ENCODE peak calls at places on chromosomes 12 and 14, in seven cellular contexts. G, S, E, Y, Q, C and Z are unnamed samples.

GRCh38 chr12:34097213-34097612 is 74.9 kb downstream of the ALG10 start:
- DNase-seq in S (no peak), C (no peak), G (no peak), E (no peak), Y (no peak), Q (no peak), Z (no peak)

GRCh38 chr14:30283822-30284446 is 275.0 kb upstream of the G2E3 start:
- DNase-seq in G (no peak), E (peak), C (peak), Y (peak), Q (peak), S (peak), Z (peak)

GRCh38 chr12:25677180-25677937 is 124.3 kb upstream of the LMNTD1 start:
- DNase-seq in E (peak), Y (no peak), G (no peak), C (no peak), S (no peak), Q (no peak), Z (no peak)

GRCh38 chr14:95061317-95062093 is 95.8 kb downstream of the DICER1 start:
- DNase-seq in Q (no peak), C (no peak), E (no peak), S (no peak), G (no peak), Y (no peak), Z (no peak)

GRCh38 chr12:123935956-123936355 is 36.7 kb downstream of the CCDC92 start:
- DNase-seq in Q (no peak), C (no peak), E (no peak), Y (no peak), S (no peak), G (no peak), Z (no peak)

GRCh38 chr12:122031342-122032216 is 9.9 kb downstream of the BCL7A start:
- DNase-seq in Q (no peak), C (peak), S (peak), Y (no peak), E (peak), G (no peak), Z (peak)

GRCh38 chr14:33567003-33567735 is 383.7 kb downstream of the EGLN3 start:
- DNase-seq in Y (peak), Q (no peak), C (no peak), G (no peak), E (no peak), S (no peak), Z (no peak)

GRCh38 chr12:124919646-124920352 is 5.3 kb upstream of the UBC start:
- DNase-seq in G (peak), C (no peak), E (peak), S (no peak), Q (no peak), Y (no peak), Z (no peak)

GRCh38 chr14:46580941-46581671 is 70.5 kb downstream of the RPL10L start:
- DNase-seq in E (peak), Q (peak), S (peak), C (peak), G (no peak), Y (peak), Z (peak)

GRCh38 chr12:79687711-79688270 is 3.0 kb downstream of the PAWR start:
- DNase-seq in S (no peak), Q (no peak), G (no peak), E (no peak), C (no peak), Y (no peak), Z (no peak)

GRCh38 chr12:21972055-21972454 is 30.8 kb upstream of the ABCC9 start:
- DNase-seq in Q (no peak), Y (no peak), G (no peak), E (no peak), C (no peak), S (no peak), Z (no peak)

GRCh38 chr12:131085125-131085815 is 131.6 kb downstream of the ADGRD1 start:
- DNase-seq in G (no peak), Q (no peak), E (no peak), S (no peak), Y (no peak), C (no peak), Z (no peak)

GRCh38 chr14:84390010-84390409 is 1139.9 kb upstream of the FLRT2 start:
- DNase-seq in C (no peak), G (no peak), E (no peak), Y (no peak), Q (no peak), S (no peak), Z (no peak)

GRCh38 chr12:104090685-104091084 is 26.4 kb downstream of the HCFC2 start:
- DNase-seq in C (no peak), E (peak), G (no peak), Q (no peak), Y (no peak), S (peak), Z (no peak)

GRCh38 chr12:32736445-32736844 is 19.3 kb downstream of the YARS2 start:
- DNase-seq in Q (no peak), S (no peak), Y (no peak), G (no peak), C (no peak), E (no peak), Z (no peak)

GRCh38 chr14:99281396-99281795 is 9.4 kb upstream of the BCL11B start:
- DNase-seq in G (no peak), Q (no peak), C (no peak), Y (no peak), E (no peak), S (no peak), Z (peak)

GRCh38 chr14:94689218-94689984 is 77.2 kb downstream of the SERPINA3 start:
- DNase-seq in G (no peak), S (peak), C (peak), E (peak), Y (no peak), Q (no peak), Z (no peak)

GRCh38 chr14:68655021-68655811 is 137.7 kb downstream of the ZFP36L1 start:
- DNase-seq in S (no peak), Q (no peak), E (no peak), G (no peak), C (peak), Y (peak), Z (no peak)

GRCh38 chr12:92722897-92723296 is 20.1 kb downstream of the PLEKHG7 start:
- DNase-seq in E (no peak), Q (no peak), G (no peak), C (no peak), S (no peak), Y (no peak), Z (no peak)

GRCh38 chr14:52835122-52835903 is 43.9 kb upstream of the GNPNAT1 start:
- DNase-seq in S (no peak), G (no peak), C (peak), Q (peak), E (no peak), Y (no peak), Z (no peak)

GRCh38 chr12:114913871-114914801 is 230.2 kb upstream of the TBX3 start:
- DNase-seq in E (no peak), Y (no peak), G (no peak), Q (peak), C (no peak), S (no peak), Z (no peak)

GRCh38 chr14:104145826-104146642 is 7.6 kb downstream of the KIF26A start:
- DNase-seq in Q (no peak), E (no peak), G (no peak), Y (no peak), S (no peak), C (peak), Z (peak)

GRCh38 chr14:73829526-73830431 is 21.9 kb upstream of the PTGR2 start:
- DNase-seq in C (no peak), E (no peak), Y (peak), Q (no peak), S (peak), G (peak), Z (no peak)

GRCh38 chr12:74334770-74335169 is 202.9 kb upstream of the ATXN7L3B start:
- DNase-seq in C (no peak), E (peak), Y (no peak), G (no peak), Q (peak), S (no peak), Z (no peak)

GRCh38 chr14:74160763-74161162 is 76.0 kb downstream of the LIN52 start:
- DNase-seq in G (no peak), C (no peak), Y (no peak), Q (no peak), E (no peak), S (no peak), Z (no peak)

GRCh38 chr12:9646794-9647622 is 22.5 kb upstream of the CLEC2D start:
- DNase-seq in S (no peak), Y (no peak), C (no peak), E (no peak), G (no peak), Q (no peak), Z (no peak)

GRCh38 chr12:104519190-104519857 is 62.6 kb downstream of the CHST11 start:
- DNase-seq in Q (no peak), Y (no peak), S (no peak), C (no peak), E (no peak), G (no peak), Z (no peak)

GRCh38 chr12:87676726-87677125 is 352.5 kb downstream of the C12orf50 start:
- DNase-seq in C (no peak), S (no peak), Y (no peak), E (no peak), Q (no peak), G (no peak), Z (no peak)

GRCh38 chr12:113919791-113920190 is 46.3 kb downstream of the RBM19 start:
- DNase-seq in Q (no peak), Y (no peak), G (no peak), S (no peak), E (no peak), C (no peak), Z (no peak)

GRCh38 chr12:93099777-93100176 is 170.7 kb upstream of the EEA1 start:
- DNase-seq in E (no peak), G (no peak), S (no peak), Q (no peak), Y (no peak), C (no peak), Z (no peak)

GRCh38 chr12:95037906-95038305 is 34.4 kb upstream of the NDUFA12 start:
- DNase-seq in Y (no peak), E (no peak), C (no peak), S (no peak), Q (no peak), G (no peak), Z (no peak)

GRCh38 chr12:85923767-85924331 is 49.8 kb downstream of the NTS start:
- DNase-seq in S (no peak), Q (peak), E (peak), C (peak), Y (no peak), G (no peak), Z (no peak)

GRCh38 chr12:13069380-13069779 is 25.2 kb downstream of the FAM234B start:
- DNase-seq in E (no peak), G (no peak), Y (no peak), S (no peak), Q (no peak), C (no peak), Z (no peak)

DNA sequence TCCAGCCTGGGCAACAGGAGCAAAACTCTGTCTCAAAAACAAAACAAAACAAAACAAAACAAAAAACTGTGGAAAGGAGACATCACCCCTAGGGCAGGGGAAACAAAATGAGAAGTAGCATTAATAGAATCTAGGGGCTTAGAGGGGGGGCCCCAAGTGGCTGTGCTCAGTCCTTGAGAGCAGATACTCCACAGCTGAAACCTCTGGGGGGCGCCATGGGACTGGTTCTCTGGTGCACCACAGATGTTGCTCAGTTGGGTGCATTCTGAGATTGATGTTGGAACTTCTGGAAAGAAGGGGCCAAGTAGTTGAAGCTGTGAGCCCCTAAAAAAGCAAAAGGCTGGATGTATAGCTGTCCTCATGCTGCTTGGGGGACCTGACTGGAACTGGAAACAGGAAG is 11.8 kb upstream of the SYNE2 start:
- DNase-seq in G (no peak), Y (peak), Q (no peak), C (no peak), E (peak), S (no peak), Z (no peak)
- TF ChIP-seq JUND in G (no peak), Y (no peak), Q (no peak), C (no peak), E (no peak), S (no peak), Z (no peak)

GRCh38 chr12:78036889-78037288 is 206.2 kb downstream of the NAV3 start:
- DNase-seq in Y (no peak), C (no peak), Q (no peak), E (no peak), G (no peak), S (no peak), Z (no peak)
- TF ChIP-seq JUND in Y (no peak), C (no peak), Q (no peak), E (no peak), G (no peak), S (no peak), Z (no peak)

GRCh38 chr12:77925536-77926108 is 94.9 kb downstream of the NAV3 start:
- DNase-seq in Y (peak), E (peak), Q (peak), S (peak), C (peak), G (peak), Z (peak)

GRCh38 chr12:77928078-77928477 is 97.4 kb downstream of the NAV3 start:
- DNase-seq in C (no peak), E (no peak), G (no peak), Y (no peak), Q (no peak), S (no peak), Z (no peak)

GRCh38 chr12:77924703-77925102 is 94.0 kb downstream of the NAV3 start:
- DNase-seq in Q (no peak), G (no peak), E (no peak), Y (no peak), S (no peak), C (no peak), Z (no peak)

DNA sequence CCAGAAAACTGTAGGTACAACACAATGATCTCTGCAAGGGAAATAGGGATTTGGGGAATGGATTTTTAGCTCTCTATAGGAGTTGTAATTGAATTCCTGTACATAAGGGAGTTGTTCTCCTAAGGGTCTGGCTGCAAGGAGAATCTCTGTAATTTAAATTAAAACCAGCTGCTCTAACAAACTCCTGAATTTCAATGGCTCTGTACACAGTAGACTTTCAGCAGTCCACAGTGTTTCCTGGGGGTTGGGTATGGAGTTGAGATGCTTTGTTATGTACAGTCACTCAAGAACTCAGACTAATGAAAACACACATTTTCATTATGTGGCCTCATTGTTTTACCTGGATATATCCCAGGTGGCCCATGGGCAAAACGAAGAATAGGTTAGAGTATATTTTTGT is 93.2 kb downstream of the NAV3 start:
- DNase-seq in S (no peak), C (no peak), G (no peak), Q (no peak), E (no peak), Y (no peak), Z (no peak)
- TF ChIP-seq JUND in S (no peak), C (no peak), G (no peak), Q (no peak), E (no peak), Y (no peak), Z (no peak)

DNA sequence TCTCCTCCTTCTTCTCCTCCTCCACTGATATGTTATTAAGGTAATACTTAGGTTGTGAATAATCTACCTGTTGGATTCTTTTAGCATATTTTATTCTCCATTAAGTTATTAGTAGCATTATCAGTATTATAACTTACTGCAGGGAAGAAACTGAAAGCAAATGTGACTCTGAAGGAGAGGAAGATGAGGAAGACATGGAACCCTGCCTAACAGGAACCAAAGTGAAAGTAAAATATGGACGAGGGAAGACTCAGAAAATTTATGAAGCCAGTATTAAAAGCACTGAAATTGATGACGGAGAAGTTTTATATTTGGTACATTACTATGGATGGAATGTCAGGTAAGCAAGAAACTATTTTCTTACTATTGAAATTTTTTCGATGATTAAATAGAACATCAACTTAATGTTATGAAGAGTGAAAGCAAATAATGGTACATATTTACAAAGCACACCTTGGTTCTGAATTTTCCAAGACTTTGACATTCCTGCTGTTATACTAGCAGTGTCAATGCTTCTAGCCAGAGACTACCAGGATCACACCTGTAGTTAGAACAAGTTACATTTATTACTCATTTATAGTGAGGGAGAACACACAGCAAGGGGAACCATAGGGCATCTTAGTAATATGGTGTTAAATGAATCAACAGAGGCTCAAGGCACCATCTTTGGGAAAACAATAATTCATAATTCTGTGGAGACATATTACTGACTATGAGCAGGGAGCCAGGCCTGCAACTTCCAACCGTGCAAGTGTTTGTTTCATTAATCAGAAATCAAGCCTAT is 42.0 kb upstream of the TOMM20L start:
- DNase-seq in Y (no peak), S (no peak), Q (no peak), C (no peak), G (no peak), E (peak), Z (no peak)
- TF ChIP-seq JUND in Y (no peak), S (no peak), Q (no peak), C (no peak), G (no peak), E (no peak), Z (no peak)

DNA sequence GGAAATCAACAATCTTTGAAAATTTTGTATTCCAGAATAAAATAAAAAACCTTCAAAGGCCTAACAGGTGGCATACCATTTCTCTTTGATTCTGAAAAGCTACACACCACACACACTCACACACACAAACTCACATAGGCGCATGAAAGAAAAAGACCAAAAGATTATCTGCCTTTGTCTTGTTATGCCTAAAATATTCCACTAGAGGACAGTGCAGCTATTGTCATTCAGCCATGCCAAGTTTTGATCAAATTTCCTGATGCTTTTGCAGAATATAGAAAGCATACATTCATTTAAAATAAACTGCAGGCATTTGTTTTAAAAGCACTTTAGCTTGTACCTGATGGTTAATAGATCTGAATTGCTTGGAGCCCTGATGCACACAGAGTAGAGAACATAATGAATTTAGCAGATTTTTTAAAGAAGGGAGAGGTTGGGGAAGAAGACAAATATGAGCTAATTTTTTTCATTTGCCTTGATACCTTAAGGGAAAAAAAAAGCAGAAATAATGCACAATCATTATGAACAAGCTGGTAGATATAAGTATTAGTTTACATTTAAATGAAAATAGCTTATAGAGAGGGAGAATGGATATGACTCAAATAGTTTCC is 1766.9 kb upstream of the SEL1L start:
- DNase-seq in C (peak), E (peak), S (no peak), Q (no peak), G (no peak), Y (peak), Z (no peak)
- TF ChIP-seq JUND in C (no peak), E (no peak), S (no peak), Q (no peak), G (no peak), Y (no peak), Z (no peak)